ENCODE peak calls at places on chromosomes 11 and 22, in five cellular contexts. One of them, this sample, is unnamed.

GRCh38 chr22:50739894-50740293 is 1.9 kb downstream of the ACR start:
- DNase-seq in tibial nerve: no peak
- DNase-seq in IMR-90: no peak
- DNase-seq in prostate gland: no peak
- DNase-seq in heart left ventricle: peak; percentile 37
- DNase-seq in this sample: no peak

GRCh38 chr22:28855355-28856094 is 27.8 kb upstream of the ZNRF3 start:
- DNase-seq in tibial nerve: peak; percentile 76
- DNase-seq in IMR-90: peak; percentile 78
- DNase-seq in heart left ventricle: no peak
- DNase-seq in prostate gland: peak; percentile 75
- DNase-seq in this sample: peak; percentile 20

GRCh38 chr11:92790376-92790775 is 179.1 kb upstream of the MTNR1B start:
- DNase-seq in tibial nerve: no peak
- DNase-seq in prostate gland: no peak
- DNase-seq in heart left ventricle: no peak
- DNase-seq in IMR-90: no peak
- DNase-seq in this sample: no peak

GRCh38 chr11:11985016-11985715 is 23.3 kb downstream of the DKK3 start:
- DNase-seq in tibial nerve: no peak
- DNase-seq in heart left ventricle: no peak
- DNase-seq in prostate gland: no peak
- DNase-seq in IMR-90: peak; percentile 84
- DNase-seq in this sample: no peak

GRCh38 chr11:72574534-72575460 is 99.4 kb downstream of the PDE2A start:
- DNase-seq in tibial nerve: no peak
- DNase-seq in prostate gland: no peak
- DNase-seq in IMR-90: no peak
- DNase-seq in heart left ventricle: no peak
- DNase-seq in this sample: no peak

GRCh38 chr11:18203723-18204122 is 31.1 kb downstream of the MRGPRX4 start:
- DNase-seq in tibial nerve: no peak
- DNase-seq in heart left ventricle: no peak
- DNase-seq in prostate gland: no peak
- DNase-seq in IMR-90: peak; percentile 14
- DNase-seq in this sample: peak; percentile 18

GRCh38 chr11:35349897-35350296 is 69.5 kb downstream of the SLC1A2 start:
- DNase-seq in heart left ventricle: no peak
- DNase-seq in tibial nerve: no peak
- DNase-seq in IMR-90: no peak
- DNase-seq in prostate gland: no peak
- DNase-seq in this sample: no peak

GRCh38 chr11:34263462-34264186 is 94.2 kb downstream of the ABTB2 start:
- DNase-seq in heart left ventricle: peak; percentile 72
- DNase-seq in tibial nerve: no peak
- DNase-seq in prostate gland: peak; percentile 73
- DNase-seq in IMR-90: peak; percentile 82
- DNase-seq in this sample: peak; percentile 71

GRCh38 chr22:41910050-41910598 is 4.8 kb downstream of the SHISA8 start:
- DNase-seq in IMR-90: no peak
- DNase-seq in prostate gland: no peak
- DNase-seq in heart left ventricle: no peak
- DNase-seq in tibial nerve: no peak
- DNase-seq in this sample: no peak

GRCh38 chr22:23898006-23898974 is 4.1 kb downstream of the MIF start:
- DNase-seq in tibial nerve: no peak
- DNase-seq in IMR-90: no peak
- DNase-seq in prostate gland: no peak
- DNase-seq in heart left ventricle: no peak
- DNase-seq in this sample: no peak

GRCh38 chr11:83612891-83613766 is 327.0 kb upstream of the CCDC90B start:
- DNase-seq in IMR-90: no peak
- DNase-seq in heart left ventricle: no peak
- DNase-seq in prostate gland: no peak
- DNase-seq in tibial nerve: no peak
- DNase-seq in this sample: no peak

GRCh38 chr22:47187558-47187957 is 425.1 kb downstream of the TBC1D22A start:
- DNase-seq in prostate gland: no peak
- DNase-seq in tibial nerve: no peak
- DNase-seq in heart left ventricle: no peak
- DNase-seq in IMR-90: no peak
- DNase-seq in this sample: no peak

GRCh38 chr11:121426476-121427454 is 25.3 kb upstream of the SORL1 start:
- DNase-seq in tibial nerve: no peak
- DNase-seq in prostate gland: no peak
- DNase-seq in IMR-90: no peak
- DNase-seq in heart left ventricle: peak; percentile 80
- DNase-seq in this sample: no peak

GRCh38 chr22:17845790-17846189 is 71.5 kb upstream of the BID start:
- DNase-seq in IMR-90: no peak
- DNase-seq in heart left ventricle: no peak
- DNase-seq in prostate gland: no peak
- DNase-seq in tibial nerve: no peak
- DNase-seq in this sample: no peak

DNA sequence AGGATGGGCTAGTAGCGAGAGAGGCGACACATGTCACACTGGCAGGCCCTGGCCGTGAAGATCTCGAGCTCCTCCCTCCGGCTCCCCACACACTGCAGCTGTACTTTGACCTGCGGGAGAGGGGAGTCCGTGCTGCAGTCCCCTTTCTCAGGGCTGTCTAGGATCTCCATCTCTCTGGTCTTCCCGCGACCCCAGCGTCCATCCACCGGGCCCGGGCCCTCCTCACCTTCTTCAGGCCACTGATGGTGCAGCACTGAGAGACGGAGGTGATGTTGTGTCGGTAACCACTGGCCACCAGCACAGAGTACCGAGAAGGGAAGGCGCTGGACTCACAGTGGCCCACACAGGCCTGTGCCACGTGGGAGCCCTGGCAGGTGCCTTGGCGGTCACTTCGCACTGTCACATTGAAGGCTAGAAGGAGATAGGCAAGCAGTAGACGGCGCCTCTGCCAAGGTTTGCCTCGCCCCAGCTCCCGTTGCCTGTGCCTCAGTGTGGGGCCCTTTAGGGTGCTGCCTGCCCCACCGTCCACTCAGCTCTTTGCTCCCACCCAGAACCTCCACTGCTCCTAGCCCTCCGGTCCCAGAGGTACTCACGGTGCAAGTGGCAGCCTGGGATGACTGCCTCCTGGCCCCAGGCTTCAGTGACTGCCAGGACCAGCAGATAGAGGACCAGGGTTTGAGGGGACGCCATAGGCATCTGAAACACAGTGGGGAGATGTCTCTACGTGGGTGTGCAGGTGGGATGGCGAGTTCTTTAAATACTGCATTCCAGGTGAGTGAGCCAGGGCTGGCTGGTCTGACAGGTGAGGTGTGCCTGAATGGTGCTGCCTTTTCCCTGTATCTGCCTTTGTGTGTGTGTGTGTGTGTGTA is 694 bp downstream of the GPHA2 start:
- DNase-seq in prostate gland: no peak
- DNase-seq in heart left ventricle: no peak
- DNase-seq in IMR-90: no peak
- DNase-seq in tibial nerve: no peak
- DNase-seq in this sample: no peak
- TF ChIP-seq POLR2A in prostate gland: no peak
- TF ChIP-seq POLR2A in heart left ventricle: no peak
- TF ChIP-seq POLR2A in IMR-90: no peak
- TF ChIP-seq POLR2A in tibial nerve: no peak
- TF ChIP-seq POLR2A in this sample: no peak

DNA sequence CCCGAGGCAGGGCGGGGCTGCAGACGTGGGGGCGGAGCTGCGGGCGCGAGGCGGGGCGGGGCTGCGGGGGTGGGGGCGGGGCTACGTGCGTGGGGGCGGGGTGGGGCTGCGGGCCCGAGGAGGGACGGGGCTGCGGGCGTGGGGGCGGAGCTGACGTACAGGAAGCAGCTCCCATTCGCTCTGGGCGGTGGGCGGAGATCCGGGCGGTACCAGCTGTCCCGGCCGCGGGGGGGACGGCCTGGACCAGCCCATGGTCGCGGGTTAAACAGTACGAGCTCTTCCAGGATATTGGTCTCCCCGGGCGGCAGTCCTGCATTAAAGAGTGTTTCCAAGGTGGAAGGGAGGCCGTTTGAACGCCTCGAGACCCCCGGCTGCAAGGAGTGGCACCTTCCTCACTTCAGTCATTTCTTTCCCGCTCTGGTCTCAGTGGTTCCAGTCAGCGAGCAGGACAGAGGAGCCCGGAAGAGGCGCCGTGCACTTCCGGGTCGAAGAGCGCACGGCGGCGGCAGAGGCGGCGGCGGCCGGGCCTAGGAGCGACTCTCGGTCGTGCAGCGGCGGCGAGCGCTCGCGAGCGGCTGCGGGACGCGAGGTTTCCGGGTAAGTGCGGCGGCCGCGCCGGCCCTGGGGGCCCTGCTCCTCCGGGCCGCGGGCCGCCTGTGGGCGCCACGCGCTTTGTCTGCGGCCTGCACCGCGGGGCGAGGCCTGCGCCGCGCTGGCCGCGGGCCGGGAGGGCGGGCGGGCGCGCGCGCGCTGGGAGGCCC is at the start of gene PHRF1:
- DNase-seq in tibial nerve: peak; percentile 87
- DNase-seq in IMR-90: peak; percentile 92
- DNase-seq in prostate gland: peak; percentile 94
- DNase-seq in heart left ventricle: peak; percentile 98
- DNase-seq in this sample: peak; percentile 99
- TF ChIP-seq POLR2A in tibial nerve: peak; percentile 42
- TF ChIP-seq POLR2A in IMR-90: peak; percentile 87
- TF ChIP-seq POLR2A in prostate gland: peak; percentile 71
- TF ChIP-seq POLR2A in heart left ventricle: no peak
- TF ChIP-seq POLR2A in this sample: peak; percentile 75

DNA sequence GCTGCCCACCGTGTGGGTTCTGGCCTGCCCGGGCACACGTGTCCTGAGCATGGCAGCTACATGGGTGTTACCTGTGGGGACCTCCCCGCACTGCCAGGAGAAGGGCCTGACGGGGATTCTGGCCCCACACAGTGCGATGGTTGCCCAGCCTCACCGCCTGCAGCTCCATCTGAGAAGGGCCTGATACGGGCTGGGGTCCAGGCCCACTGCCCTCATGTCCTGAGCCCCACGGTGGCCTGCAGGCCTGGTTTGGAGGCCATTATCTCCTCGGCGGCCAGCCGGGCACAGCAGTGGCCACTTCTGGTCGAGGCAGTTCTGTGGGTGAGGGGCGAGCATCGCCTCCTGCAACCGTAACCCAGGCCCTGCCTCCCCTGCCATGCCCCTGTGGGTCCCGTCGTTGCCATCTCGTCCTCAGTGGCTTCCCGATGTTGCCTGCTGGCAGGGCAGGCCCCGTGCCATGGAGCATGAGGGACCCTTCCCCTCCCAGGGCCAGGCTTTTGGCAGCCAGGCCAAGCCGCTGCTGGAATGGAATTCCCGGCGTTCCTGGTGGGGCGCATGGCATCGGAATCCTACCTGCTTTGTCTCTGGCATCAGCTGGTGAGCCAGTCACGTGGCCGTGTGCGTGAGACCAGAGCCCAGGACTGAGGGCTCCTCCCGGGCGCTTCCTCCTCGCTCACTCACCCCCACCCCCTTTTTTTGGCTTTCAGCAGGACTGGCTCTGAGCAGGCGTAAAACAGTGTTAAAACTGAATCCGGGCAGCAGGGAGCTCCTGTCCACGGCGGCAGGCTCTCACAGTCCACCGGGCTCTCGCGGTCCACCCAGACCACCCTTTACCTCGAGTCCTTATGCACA is 71.9 kb upstream of the PPARA start:
- DNase-seq in tibial nerve: no peak
- DNase-seq in IMR-90: no peak
- DNase-seq in prostate gland: peak; percentile 91
- DNase-seq in heart left ventricle: peak; percentile 83
- DNase-seq in this sample: no peak
- TF ChIP-seq POLR2A in tibial nerve: no peak
- TF ChIP-seq POLR2A in IMR-90: no peak
- TF ChIP-seq POLR2A in prostate gland: peak; percentile 53
- TF ChIP-seq POLR2A in heart left ventricle: no peak
- TF ChIP-seq POLR2A in this sample: no peak

DNA sequence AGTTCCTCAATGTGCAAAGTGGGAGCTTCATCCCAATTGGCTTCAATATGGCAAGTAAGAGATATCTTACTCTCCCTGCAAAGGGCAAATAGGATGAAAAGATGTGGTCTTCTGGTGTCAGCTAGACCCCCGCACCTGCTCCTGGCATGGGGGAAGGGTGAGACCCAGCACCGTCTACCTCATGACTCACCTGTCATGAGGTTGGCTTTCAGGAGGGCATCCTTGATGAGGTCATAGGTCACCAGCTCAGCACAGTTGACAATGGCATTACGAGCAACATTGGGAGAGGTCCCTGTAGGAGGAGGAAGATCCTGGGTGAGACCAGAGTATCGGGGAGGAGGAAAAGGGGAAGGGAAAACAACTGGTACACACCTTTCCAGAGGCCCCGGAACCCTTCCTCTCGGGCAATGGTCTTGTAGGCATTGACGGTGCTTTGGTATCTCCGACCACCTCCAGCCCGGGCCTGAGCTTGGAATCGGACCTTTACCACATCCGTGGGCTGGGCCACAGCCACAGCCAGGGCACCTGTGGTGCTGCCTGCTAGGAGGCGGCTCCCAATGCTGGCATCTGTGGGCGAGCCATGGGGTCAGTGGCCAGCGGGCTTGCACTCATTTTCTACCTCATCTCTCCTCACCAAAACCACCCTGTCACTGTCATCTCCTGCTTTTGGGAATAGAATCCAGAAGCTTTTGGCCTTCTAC is 6.0 kb downstream of the UCP2 start:
- DNase-seq in IMR-90: no peak
- DNase-seq in tibial nerve: no peak
- DNase-seq in prostate gland: no peak
- DNase-seq in heart left ventricle: peak; percentile 55
- DNase-seq in this sample: no peak
- TF ChIP-seq POLR2A in IMR-90: no peak
- TF ChIP-seq POLR2A in tibial nerve: no peak
- TF ChIP-seq POLR2A in prostate gland: no peak
- TF ChIP-seq POLR2A in heart left ventricle: no peak
- TF ChIP-seq POLR2A in this sample: no peak

GRCh38 chr11:512895-513595 is 6.0 kb upstream of the RNH1 start:
- DNase-seq in tibial nerve: no peak
- DNase-seq in prostate gland: no peak
- DNase-seq in IMR-90: no peak
- DNase-seq in heart left ventricle: no peak
- DNase-seq in this sample: no peak
- TF ChIP-seq POLR2A in tibial nerve: no peak
- TF ChIP-seq POLR2A in prostate gland: no peak
- TF ChIP-seq POLR2A in IMR-90: no peak
- TF ChIP-seq POLR2A in heart left ventricle: no peak
- TF ChIP-seq POLR2A in this sample: no peak

This sample was measured in H54.